ENCODE peak calls at places on chromosome 9, in ten cellular contexts. K is GM23338, U is heart left ventricle, D is foreskin fibroblast, V is cardiac muscle cell, T is IMR-90, H is fibroblast of pulmonary artery, J is fibroblast of the aortic adventitia, W is lower lobe of right lung, Q is neural progenitor cell. B is an unnamed sample.
A peak's percentile ranks its signal among the peaks of the same experiment; 100 is the strongest.

GRCh38 chr9:72884521-72884920 is 68.3 kb downstream of the ALDH1A1 start:
- DNase-seq in K (no peak), U (no peak), D (no peak), V (no peak), T (no peak), H (no peak), J (no peak), W (no peak), Q (no peak), B (no peak)

GRCh38 chr9:120928720-120929389 is 2.3 kb upstream of the TRAF1 start:
- DNase-seq in K (peak; percentile 76), U (peak; percentile 92), D (peak; percentile 80), V (peak; percentile 67), T (no peak), H (peak; percentile 42), J (peak; percentile 20), W (peak; percentile 87), Q (peak; percentile 81), B (peak; percentile 69)

GRCh38 chr9:111896942-111897830 is 572 bp downstream of the UGCG start:
- DNase-seq in K (peak; percentile 72), U (peak; percentile 80), D (peak; percentile 78), V (peak; percentile 51), T (no peak), H (peak; percentile 58), J (peak; percentile 55), W (peak; percentile 68), Q (no peak), B (peak; percentile 45)

GRCh38 chr9:82129708-82130107 is 141.1 kb downstream of the SPATA31D1 start:
- DNase-seq in K (no peak), U (no peak), D (peak; percentile 34), V (peak; percentile 21), T (no peak), H (peak; percentile 33), J (peak; percentile 42), W (no peak), Q (no peak), B (no peak)

GRCh38 chr9:107016383-107016782 is 153.4 kb downstream of the ZNF462 start:
- DNase-seq in K (no peak), U (no peak), D (no peak), V (no peak), T (no peak), H (no peak), J (no peak), W (no peak), Q (no peak), B (no peak)

GRCh38 chr9:20382460-20383071 is 239.7 kb downstream of the MLLT3 start:
- DNase-seq in K (peak; percentile 22), U (no peak), D (peak; percentile 80), V (peak; percentile 24), T (peak; percentile 78), H (peak; percentile 9), J (peak; percentile 4), W (no peak), Q (no peak), B (no peak)

GRCh38 chr9:33765411-33765810 is 29.9 kb upstream of the PRSS3 start:
- DNase-seq in K (no peak), U (no peak), D (peak; percentile 82), V (peak; percentile 46), T (peak; percentile 70), H (peak; percentile 60), J (peak; percentile 66), W (no peak), Q (no peak), B (no peak)

GRCh38 chr9:97703437-97704326 is 6.5 kb upstream of the XPA start:
- DNase-seq in K (no peak), U (no peak), D (peak; percentile 77), V (peak; percentile 89), T (peak; percentile 80), H (peak; percentile 83), J (peak; percentile 94), W (no peak), Q (no peak), B (no peak)

GRCh38 chr9:16282216-16282615 is 588.3 kb downstream of the BNC2 start:
- DNase-seq in K (no peak), U (no peak), D (peak; percentile 75), V (peak; percentile 29), T (peak; percentile 75), H (peak; percentile 54), J (peak; percentile 58), W (no peak), Q (no peak), B (no peak)

GRCh38 chr9:127710204-127710805 is 3.5 kb downstream of the CFAP157 start:
- DNase-seq in K (no peak), U (no peak), D (no peak), V (no peak), T (no peak), H (no peak), J (no peak), W (no peak), Q (no peak), B (no peak)

GRCh38 chr9:127712851-127713250 is 2.6 kb downstream of the PTRH1 start:
- DNase-seq in K (no peak), U (peak; percentile 49), D (no peak), V (no peak), T (no peak), H (no peak), J (no peak), W (no peak), Q (no peak), B (no peak)

GRCh38 chr9:127712371-127712770 is 3.1 kb downstream of the PTRH1 start:
- DNase-seq in K (no peak), U (no peak), D (no peak), V (no peak), T (no peak), H (no peak), J (no peak), W (no peak), Q (no peak), B (no peak)

GRCh38 chr9:127711226-127711701 is 4.2 kb downstream of the PTRH1 start:
- DNase-seq in K (no peak), U (peak; percentile 27), D (no peak), V (no peak), T (no peak), H (no peak), J (no peak), W (no peak), Q (no peak), B (peak; percentile 84)

DNA sequence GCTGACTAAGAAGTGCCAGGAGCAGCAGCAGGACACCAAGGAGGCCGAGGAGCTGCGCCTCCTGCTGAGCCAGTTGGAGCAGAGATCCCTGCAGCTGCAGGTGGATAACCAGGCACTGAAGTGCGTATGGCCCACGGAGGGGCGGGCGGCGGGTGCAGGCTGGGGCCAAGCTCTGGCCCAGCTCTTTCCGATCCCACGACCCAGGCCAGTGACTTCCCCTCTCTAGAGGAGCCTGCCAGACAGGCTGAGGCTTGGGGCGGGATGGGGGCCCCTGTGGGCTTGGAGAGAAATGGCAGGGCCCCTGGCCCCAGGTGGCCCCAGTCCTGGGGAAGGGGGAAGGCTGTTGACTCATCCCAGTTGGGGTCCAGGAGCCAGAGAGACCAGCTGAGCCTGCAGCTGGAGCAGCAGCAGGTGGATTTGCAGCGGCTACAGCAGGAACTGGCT is 3.6 kb downstream of the PTRH1 start:
- DNase-seq in K (peak; percentile 68), U (no peak), D (no peak), V (no peak), T (no peak), H (no peak), J (no peak), W (no peak), Q (peak; percentile 43), B (no peak)
- TF ChIP-seq CTCF in K (no peak), U (no peak), D (no peak), V (no peak), T (no peak), H (no peak), J (no peak), W (no peak), Q (peak; percentile 5), B (no peak)

GRCh38 chr9:133506653-133507038 is 18.1 kb downstream of the MYMK start:
- DNase-seq in K (no peak), U (peak; percentile 80), D (peak; percentile 63), V (peak; percentile 92), T (peak; percentile 89), H (peak; percentile 73), J (peak; percentile 95), W (no peak), Q (no peak), B (no peak)
- TF ChIP-seq CTCF in K (no peak), U (no peak), D (no peak), V (peak; percentile 33), T (peak; percentile 6), H (peak; percentile 11), J (peak; percentile 47), W (no peak), Q (no peak), B (no peak)

GRCh38 chr9:127739614-127740322 is 4.7 kb upstream of the TOR2A start:
- DNase-seq in K (no peak), U (no peak), D (peak; percentile 37), V (peak; percentile 19), T (no peak), H (no peak), J (peak; percentile 23), W (no peak), Q (no peak), B (no peak)

GRCh38 chr9:127744407-127745110 is 9.5 kb upstream of the TOR2A start:
- DNase-seq in K (no peak), U (no peak), D (no peak), V (no peak), T (no peak), H (no peak), J (no peak), W (no peak), Q (no peak), B (no peak)

GRCh38 chr9:127738666-127739065 is 3.6 kb upstream of the TOR2A start:
- DNase-seq in K (no peak), U (no peak), D (no peak), V (no peak), T (no peak), H (no peak), J (no peak), W (no peak), Q (no peak), B (no peak)

GRCh38 chr9:127741831-127742434 is 6.8 kb upstream of the TOR2A start:
- DNase-seq in K (peak; percentile 99), U (peak; percentile 83), D (peak; percentile 84), V (no peak), T (no peak), H (no peak), J (no peak), W (peak; percentile 90), Q (peak; percentile 97), B (no peak)

GRCh38 chr9:127742435-127743088 is 7.5 kb upstream of the TOR2A start:
- DNase-seq in K (peak; percentile 97), U (no peak), D (peak; percentile 93), V (peak; percentile 14), T (peak; percentile 62), H (peak; percentile 44), J (peak; percentile 78), W (no peak), Q (peak; percentile 90), B (no peak)
- TF ChIP-seq CTCF in K (peak; percentile 32), U (no peak), D (no peak), V (no peak), T (no peak), H (no peak), J (no peak), W (no peak), Q (no peak), B (no peak)

GRCh38 chr9:4117835-4118610 is 181.8 kb downstream of the GLIS3 start:
- DNase-seq in K (peak; percentile 61), U (no peak), D (no peak), V (no peak), T (no peak), H (no peak), J (no peak), W (peak; percentile 41), Q (no peak), B (no peak)
- TF ChIP-seq CTCF in K (peak; percentile 89), U (peak; percentile 45), D (no peak), V (peak; percentile 41), T (no peak), H (peak; percentile 18), J (peak; percentile 42), W (peak; percentile 36), Q (peak; percentile 38), B (peak; percentile 47)

B was measured in HL-60.